ENCODE peak calls at places on chromosome 11, in five cellular contexts. S is brain pericyte, D is AG10803, G is foreskin fibroblast, O is NCI-H345. T is an unnamed sample.

GRCh38 chr11:20360650-20361049 is 2.9 kb upstream of the HTATIP2 start:
- DNase-seq in S (no peak), D (peak), G (no peak), O (no peak), T (peak)

GRCh38 chr11:34395916-34396555 is 38.2 kb upstream of the ABTB2 start:
- DNase-seq in S (no peak), D (peak), G (peak), O (no peak), T (peak)

GRCh38 chr11:74050465-74050864 is 41.6 kb upstream of the UCP3 start:
- DNase-seq in S (no peak), D (peak), G (peak), O (no peak), T (peak)

GRCh38 chr11:2754008-2754407 is 54.2 kb upstream of the KCNQ1OT1 start:
- DNase-seq in S (no peak), D (no peak), G (no peak), O (no peak), T (no peak)

GRCh38 chr11:128733440-128734115 is 39.7 kb downstream of the FLI1 start:
- DNase-seq in S (no peak), D (no peak), G (peak), O (peak), T (peak)

GRCh38 chr11:88301478-88302140 is 35.9 kb downstream of the CTSC start:
- DNase-seq in S (no peak), D (peak), G (peak), O (no peak), T (peak)

GRCh38 chr11:6705905-6706535 is 22.9 kb upstream of the MRPL17 start:
- DNase-seq in S (no peak), D (peak), G (peak), O (peak), T (peak)

GRCh38 chr11:77217156-77217555 is 84.3 kb downstream of the GDPD4 start:
- DNase-seq in S (no peak), D (no peak), G (no peak), O (no peak), T (no peak)

GRCh38 chr11:48210052-48210451 is 6.6 kb upstream of the OR4B1 start:
- DNase-seq in S (no peak), D (peak), G (no peak), O (no peak), T (peak)

GRCh38 chr11:134993691-134994243 is 581.7 kb upstream of the B3GAT1 start:
- DNase-seq in S (no peak), D (no peak), G (no peak), O (no peak), T (no peak)

GRCh38 chr11:64906314-64906635 is 10.7 kb downstream of the ATG2A start:
- DNase-seq in S (no peak), D (no peak), G (no peak), O (no peak), T (no peak)

GRCh38 chr11:111469200-111469599 is 43.0 kb downstream of the BTG4 start:
- DNase-seq in S (peak), D (peak), G (peak), O (no peak), T (peak)

GRCh38 chr11:112728716-112729115 is 232.5 kb upstream of the NCAM1 start:
- DNase-seq in S (no peak), D (no peak), G (no peak), O (peak), T (no peak)

GRCh38 chr11:35061516-35062440 is 77.2 kb upstream of the CD44 start:
- DNase-seq in S (no peak), D (no peak), G (no peak), O (peak), T (no peak)

GRCh38 chr11:87423161-87423560 is 385.4 kb downstream of the TMEM135 start:
- DNase-seq in S (no peak), D (no peak), G (no peak), O (no peak), T (no peak)

GRCh38 chr11:43555811-43556210 is 124.7 kb upstream of the HSD17B12 start:
- DNase-seq in S (no peak), D (no peak), G (peak), O (no peak), T (no peak)

GRCh38 chr11:116895053-116895757 is 57.8 kb upstream of the APOA1 start:
- DNase-seq in S (no peak), D (no peak), G (peak), O (no peak), T (no peak)